ENCODE peak calls at places on chromosome 11, in eight cellular contexts. H is brain microvascular endothelial cell; P is NCI-H1105; D is transverse colon; X is GM23248; A is GM23338; C is A172; L is CD8-positive, alpha-beta T cell. Z is an unnamed sample.

GRCh38 chr11:98565311-98565710 is 455.4 kb upstream of the CNTN5 start:
- DNase-seq in H (no peak), P (no peak), D (no peak), X (no peak), A (no peak), C (no peak), L (no peak), Z (no peak)

GRCh38 chr11:78350646-78351165 is 66.9 kb downstream of the GAB2 start:
- DNase-seq in H (no peak), P (no peak), D (no peak), X (peak), A (no peak), C (peak), L (no peak), Z (no peak)

GRCh38 chr11:73760066-73760679 is 701 bp downstream of the RAB6A start:
- DNase-seq in H (no peak), P (no peak), D (peak), X (peak), A (peak), C (peak), L (peak), Z (peak)

GRCh38 chr11:2930705-2931415 is 1.6 kb upstream of the PHLDA2 start:
- DNase-seq in H (peak), P (peak), D (peak), X (peak), A (peak), C (peak), L (no peak), Z (peak)

GRCh38 chr11:116096596-116096995 is 592.4 kb upstream of the CADM1 start:
- DNase-seq in H (no peak), P (no peak), D (no peak), X (no peak), A (no peak), C (no peak), L (no peak), Z (no peak)

GRCh38 chr11:15347969-15348734 is 233.4 kb downstream of the INSC start:
- DNase-seq in H (no peak), P (no peak), D (no peak), X (no peak), A (no peak), C (no peak), L (no peak), Z (no peak)

GRCh38 chr11:114243461-114244372 is 52.5 kb upstream of the NNMT start:
- DNase-seq in H (no peak), P (peak), D (no peak), X (no peak), A (no peak), C (no peak), L (no peak), Z (no peak)

GRCh38 chr11:86938900-86939880 is 16.0 kb downstream of the FZD4 start:
- DNase-seq in H (no peak), P (peak), D (no peak), X (peak), A (peak), C (no peak), L (no peak), Z (peak)

GRCh38 chr11:111098091-111098490 is 147.4 kb upstream of the POU2AF2 start:
- DNase-seq in H (no peak), P (no peak), D (no peak), X (no peak), A (no peak), C (no peak), L (no peak), Z (no peak)

GRCh38 chr11:8229299-8230177 is 34.1 kb downstream of the LMO1 start:
- DNase-seq in H (no peak), P (peak), D (peak), X (no peak), A (no peak), C (peak), L (no peak), Z (peak)

GRCh38 chr11:119446434-119446833 is 23.5 kb upstream of the THY1 start:
- DNase-seq in H (no peak), P (no peak), D (no peak), X (no peak), A (no peak), C (no peak), L (no peak), Z (no peak)

GRCh38 chr11:41978951-41979350 is 519.5 kb upstream of the LRRC4C start:
- DNase-seq in H (no peak), P (no peak), D (no peak), X (no peak), A (no peak), C (no peak), L (no peak), Z (no peak)

GRCh38 chr11:117232911-117233409 is 489 bp downstream of the RNF214 start:
- DNase-seq in H (no peak), P (no peak), D (no peak), X (peak), A (peak), C (no peak), L (peak), Z (peak)

GRCh38 chr11:28133146-28133545 is 25.0 kb downstream of the METTL15 start:
- DNase-seq in H (no peak), P (no peak), D (no peak), X (peak), A (no peak), C (peak), L (no peak), Z (no peak)

GRCh38 chr11:65036931-65037330 is 4.1 kb upstream of the SAC3D1 start:
- DNase-seq in H (no peak), P (no peak), D (peak), X (no peak), A (no peak), C (peak), L (no peak), Z (no peak)

GRCh38 chr11:111946499-111946898 is 9.4 kb downstream of the DIXDC1 start:
- DNase-seq in H (no peak), P (no peak), D (no peak), X (no peak), A (no peak), C (no peak), L (no peak), Z (peak)

GRCh38 chr11:88341852-88342251 is 4.3 kb upstream of the CTSC start:
- DNase-seq in H (no peak), P (no peak), D (no peak), X (no peak), A (peak), C (no peak), L (no peak), Z (peak)

GRCh38 chr11:133064152-133064877 is 468.0 kb downstream of the OPCML start:
- DNase-seq in H (peak), P (peak), D (peak), X (peak), A (peak), C (peak), L (no peak), Z (peak)

Z was measured in ELF-1.